ENCODE peak calls at places on chromosome 4, in seven cellular contexts. D is sigmoid colon, O is GM23338, R is HCT116, T is Panc1, S is H1, V is GM12892. F is an unnamed sample.

GRCh38 chr4:42302348-42302747 is 94.9 kb upstream of the SHISA3 start:
- DNase-seq in S (no peak), T (no peak), D (no peak), V (no peak), O (peak; percentile 82), R (peak; percentile 43), F (no peak)

GRCh38 chr4:41215969-41216293 is 1.6 kb upstream of the APBB2 start:
- DNase-seq in O (no peak), D (no peak), V (no peak), T (no peak), R (no peak), S (no peak), F (no peak)

GRCh38 chr4:38605181-38605764 is 58.7 kb upstream of the KLF3 start:
- DNase-seq in O (no peak), V (no peak), S (no peak), D (no peak), R (no peak), T (no peak), F (no peak)

GRCh38 chr4:164621886-164622521 is 131.9 kb upstream of the SMIM31 start:
- DNase-seq in V (no peak), D (no peak), T (no peak), O (no peak), S (no peak), R (no peak), F (no peak)

GRCh38 chr4:71974681-71975080 is 57.1 kb upstream of the NPFFR2 start:
- DNase-seq in T (no peak), S (no peak), D (no peak), V (no peak), O (no peak), R (no peak), F (no peak)

GRCh38 chr4:31100551-31100950 is 380.4 kb downstream of the PCDH7 start:
- DNase-seq in V (no peak), S (no peak), D (no peak), R (no peak), T (no peak), O (no peak), F (no peak)

GRCh38 chr4:142563682-142564291 is 282.3 kb downstream of the INPP4B start:
- DNase-seq in O (no peak), V (no peak), S (no peak), R (peak; percentile 13), D (no peak), T (no peak), F (no peak)

GRCh38 chr4:95439896-95440295 is 108.9 kb downstream of the UNC5C start:
- DNase-seq in R (no peak), V (no peak), O (no peak), D (no peak), S (no peak), T (no peak), F (no peak)

GRCh38 chr4:168637872-168638756 is 141.3 kb downstream of the PALLD start:
- DNase-seq in R (no peak), V (no peak), S (no peak), T (no peak), D (no peak), O (no peak), F (no peak)

GRCh38 chr4:182193261-182193660 is 49.9 kb upstream of the TENM3 start:
- DNase-seq in D (no peak), T (no peak), S (no peak), O (no peak), V (no peak), R (no peak), F (no peak)

GRCh38 chr4:38949416-38950051 is 81.9 kb downstream of the FAM114A1 start:
- DNase-seq in V (no peak), T (no peak), D (no peak), O (no peak), S (no peak), R (no peak), F (no peak)

GRCh38 chr4:663438-664428 is 10.3 kb downstream of the ATP5ME start:
- DNase-seq in D (peak; percentile 73), O (peak; percentile 84), V (no peak), T (no peak), R (no peak), S (no peak), F (peak; percentile 71)

GRCh38 chr4:3262208-3263052 is 13.5 kb downstream of the MSANTD1 start:
- DNase-seq in S (no peak), D (peak; percentile 41), V (no peak), O (no peak), R (no peak), T (no peak), F (peak; percentile 3)

GRCh38 chr4:89878611-89879010 is 16.0 kb upstream of the MMRN1 start:
- DNase-seq in D (no peak), R (no peak), S (no peak), T (no peak), O (no peak), V (no peak), F (no peak)

GRCh38 chr4:182862921-182863320 is 54.3 kb downstream of the DCTD start:
- DNase-seq in T (no peak), V (no peak), R (no peak), S (no peak), D (no peak), O (no peak), F (peak; percentile 53)

GRCh38 chr4:791866-792630 is 33.9 kb downstream of the CPLX1 start:
- DNase-seq in T (no peak), D (no peak), R (no peak), S (no peak), O (peak; percentile 85), V (no peak), F (peak; percentile 55)

DNA sequence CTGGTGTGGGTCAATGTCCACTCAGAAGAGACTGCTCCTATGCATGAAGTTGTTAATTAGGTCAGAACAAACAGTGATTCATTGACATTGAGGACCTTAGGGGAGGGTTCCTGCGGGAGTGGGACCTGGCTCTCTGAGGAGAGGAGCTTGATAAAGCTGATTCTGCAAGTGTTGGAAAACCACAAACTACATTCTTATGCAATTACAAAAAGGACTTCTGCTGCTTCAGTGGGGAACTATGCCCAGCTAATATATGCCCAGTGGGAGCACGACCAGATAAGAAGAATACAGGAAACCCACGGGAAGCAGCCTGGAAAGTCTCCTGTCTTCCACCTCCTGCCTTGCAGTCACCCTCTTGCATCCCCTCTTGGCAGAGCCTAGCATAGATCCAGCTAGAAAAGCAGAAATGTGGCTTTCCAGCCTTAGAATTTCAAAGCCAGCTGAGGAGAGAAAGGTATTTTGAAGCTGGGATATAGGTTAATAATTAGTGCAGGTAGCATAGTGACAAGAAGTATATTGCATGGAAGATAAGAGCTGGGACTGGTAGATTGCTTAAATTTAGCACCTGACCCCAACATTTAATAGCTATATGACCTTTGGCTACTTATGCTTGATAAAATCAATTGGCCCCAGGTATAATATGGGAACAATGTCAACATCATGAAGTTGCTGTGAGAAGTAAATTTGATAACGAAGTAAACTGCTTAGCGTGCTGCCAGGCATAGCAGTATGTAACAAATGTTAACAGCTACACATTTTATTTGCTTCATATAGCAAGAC is 34.9 kb upstream of the UGT8 start:
- DNase-seq in R (no peak), V (no peak), S (no peak), O (peak; percentile 24), T (no peak), D (no peak), F (no peak)
- TF ChIP-seq POLR2AphosphoS5 in R (no peak), V (no peak), S (no peak), O (no peak), T (no peak), D (no peak), F (no peak)

GRCh38 chr4:184012937-184013336 is 107.8 kb downstream of the STOX2 start:
- DNase-seq in S (no peak), V (no peak), O (no peak), T (no peak), R (no peak), D (no peak), F (no peak)

GRCh38 chr4:184011810-184012209 is 106.7 kb downstream of the STOX2 start:
- DNase-seq in O (no peak), T (no peak), D (no peak), R (no peak), S (no peak), V (no peak), F (no peak)

GRCh38 chr4:184016742-184017668 is 111.9 kb downstream of the STOX2 start:
- DNase-seq in T (no peak), V (no peak), D (no peak), S (no peak), O (no peak), R (no peak), F (no peak)

GRCh38 chr4:184010696-184011095 is 105.6 kb downstream of the STOX2 start:
- DNase-seq in S (no peak), D (no peak), O (no peak), T (no peak), R (no peak), V (no peak), F (no peak)

GRCh38 chr4:184014301-184014700 is 109.2 kb downstream of the STOX2 start:
- DNase-seq in R (no peak), D (no peak), O (no peak), S (no peak), T (no peak), V (no peak), F (no peak)
- TF ChIP-seq POLR2AphosphoS5 in R (no peak), D (no peak), O (no peak), S (no peak), T (no peak), V (no peak), F (no peak)

DNA sequence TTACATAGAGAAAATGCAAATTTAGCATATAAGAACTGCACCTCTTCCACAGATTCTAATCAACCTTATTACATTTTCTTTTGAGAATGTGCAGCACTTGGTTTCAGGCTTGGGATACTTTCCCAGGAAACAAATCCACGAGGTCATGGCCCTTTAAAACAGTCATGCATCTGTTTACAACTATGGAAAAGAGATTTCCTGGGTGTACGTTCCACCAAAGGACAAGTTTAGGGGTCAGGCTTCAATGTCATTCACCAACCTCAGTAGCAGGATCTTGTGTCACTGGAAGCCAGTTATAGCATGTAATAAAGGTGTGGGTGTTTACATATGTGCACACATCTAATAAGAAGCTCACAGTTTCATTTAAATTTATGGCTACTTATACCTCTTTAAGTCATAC is 30.7 kb downstream of the EREG start:
- DNase-seq in D (no peak), R (no peak), S (no peak), T (no peak), V (no peak), O (no peak), F (no peak)
- TF ChIP-seq POLR2AphosphoS5 in D (no peak), R (no peak), S (no peak), T (no peak), V (no peak), O (no peak), F (no peak)

GRCh38 chr4:11729548-11729947 is 300.9 kb upstream of the HS3ST1 start:
- DNase-seq in V (no peak), D (no peak), T (no peak), R (no peak), O (no peak), S (no peak), F (no peak)

GRCh38 chr4:11728165-11728564 is 299.5 kb upstream of the HS3ST1 start:
- DNase-seq in S (no peak), R (no peak), D (no peak), O (no peak), V (no peak), T (no peak), F (no peak)

GRCh38 chr4:11730545-11730944 is 301.9 kb upstream of the HS3ST1 start:
- DNase-seq in R (no peak), D (no peak), V (no peak), O (no peak), T (no peak), S (no peak), F (no peak)

DNA sequence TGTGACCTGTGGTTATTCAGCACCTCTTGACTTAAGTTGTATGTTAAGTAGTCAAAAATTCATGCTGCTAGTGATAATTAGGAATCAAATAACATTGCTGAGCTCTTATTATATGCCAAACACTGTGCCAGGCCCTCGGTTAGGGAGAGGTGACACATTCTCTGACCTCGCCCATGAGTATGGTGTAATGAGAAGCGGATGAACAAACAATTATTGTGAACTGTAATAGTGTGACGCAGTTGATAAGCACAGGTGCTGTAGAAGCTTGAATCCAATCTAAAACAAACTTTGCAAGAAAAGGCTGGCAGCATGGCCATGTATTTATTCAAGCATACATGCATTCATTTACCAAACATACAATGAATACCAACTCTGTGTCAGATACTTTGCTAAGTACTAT is 303.5 kb upstream of the HS3ST1 start:
- DNase-seq in D (no peak), R (no peak), V (no peak), S (no peak), O (no peak), T (no peak), F (peak; percentile 37)
- TF ChIP-seq POLR2AphosphoS5 in D (no peak), R (no peak), V (no peak), S (no peak), O (no peak), T (no peak), F (no peak)

F was measured in transverse colon.